ENCODE peak calls at places on chromosome 17, in four cellular contexts. S is fibroblast of lung, W is left ventricle myocardium inferior, E is iPS DF 6.9. K is an unnamed sample.
A peak's percentile ranks its signal among the peaks of the same experiment; 100 is the strongest.

GRCh38 chr17:58813712-58814111 is 58.1 kb downstream of the PPM1E start:
- DNase-seq in W (no peak), E (no peak), S (no peak), K (no peak)

GRCh38 chr17:20203021-20203420 is 193.9 kb downstream of the SPECC1 start:
- DNase-seq in E (no peak), S (no peak), W (no peak), K (no peak)

GRCh38 chr17:9544221-9544620 is 31.4 kb downstream of the STX8 start:
- DNase-seq in S (no peak), W (no peak), E (no peak), K (no peak)

GRCh38 chr17:70071620-70072019 is 3.4 kb upstream of the KCNJ16 start:
- DNase-seq in W (no peak), E (no peak), S (no peak), K (no peak)

GRCh38 chr17:49687878-49688491 is 10.1 kb upstream of the SPOP start:
- DNase-seq in W (no peak), E (no peak), S (peak; percentile 26), K (no peak)

GRCh38 chr17:40369923-40370322 is 5.4 kb upstream of the GJD3 start:
- DNase-seq in S (no peak), E (no peak), W (no peak), K (no peak)

GRCh38 chr17:61583242-61583641 is 7.8 kb downstream of the NACA2 start:
- DNase-seq in S (peak; percentile 77), W (no peak), E (no peak), K (no peak)

GRCh38 chr17:58306131-58306951 is 22.3 kb downstream of the TSPOAP1 start:
- DNase-seq in S (no peak), W (no peak), E (no peak), K (peak; percentile 6)

GRCh38 chr17:7389924-7390910 is 4.1 kb downstream of the PLSCR3 start:
- DNase-seq in S (no peak), E (no peak), W (no peak), K (no peak)

GRCh38 chr17:63534816-63535455 is 11.8 kb downstream of the KCNH6 start:
- DNase-seq in W (no peak), S (no peak), E (no peak), K (no peak)

GRCh38 chr17:54903375-54903774 is 2.7 kb downstream of the TOM1L1 start:
- DNase-seq in W (peak; percentile 48), S (peak; percentile 8), E (no peak), K (peak; percentile 58)

GRCh38 chr17:42535400-42536047 is 517 bp upstream of the NAGLU start:
- DNase-seq in W (no peak), E (no peak), S (no peak), K (no peak)

GRCh38 chr17:49987681-49988441 is 7.2 kb downstream of the DLX3 start:
- DNase-seq in W (no peak), E (no peak), S (no peak), K (no peak)

GRCh38 chr17:64615025-64615677 is 47.0 kb downstream of the SMURF2 start:
- DNase-seq in E (no peak), W (no peak), S (peak; percentile 69), K (no peak)

GRCh38 chr17:29243792-29244191 is 2.9 kb upstream of the CRYBA1 start:
- DNase-seq in E (no peak), S (peak; percentile 37), W (no peak), K (peak; percentile 39)

GRCh38 chr17:13601776-13602551 is at the start of gene HS3ST3A1:
- DNase-seq in W (peak; percentile 33), E (peak; percentile 61), S (peak; percentile 87), K (peak; percentile 80)

GRCh38 chr17:9874722-9875121 is 30.3 kb downstream of the RCVRN start:
- DNase-seq in W (no peak), E (no peak), S (no peak), K (no peak)

GRCh38 chr17:74903034-74903433 is 9.6 kb upstream of the FADS6 start:
- DNase-seq in S (no peak), E (no peak), W (no peak), K (no peak)

GRCh38 chr17:6084226-6085161 is 14.3 kb downstream of the WSCD1 start:
- DNase-seq in W (no peak), E (no peak), S (peak; percentile 14), K (no peak)

GRCh38 chr17:78305801-78306200 is 54.1 kb downstream of the SOCS3 start:
- DNase-seq in E (no peak), S (no peak), W (no peak), K (no peak)

GRCh38 chr17:78306913-78307312 is 53.0 kb downstream of the SOCS3 start:
- DNase-seq in E (no peak), S (no peak), W (no peak), K (no peak)

GRCh38 chr17:78302478-78302877 is 57.4 kb downstream of the SOCS3 start:
- DNase-seq in W (no peak), S (no peak), E (no peak), K (no peak)

GRCh38 chr17:78304549-78305037 is 55.3 kb downstream of the SOCS3 start:
- DNase-seq in S (no peak), W (peak; percentile 73), E (no peak), K (peak; percentile 64)

GRCh38 chr17:78307887-78308633 is 51.8 kb downstream of the SOCS3 start:
- DNase-seq in S (no peak), E (no peak), W (no peak), K (peak; percentile 38)
- H3K27ac ChIP-seq in S (no peak overlapping the region), E (no peak overlapping the region), W (no peak overlapping the region), K (no peak overlapping the region)

DNA sequence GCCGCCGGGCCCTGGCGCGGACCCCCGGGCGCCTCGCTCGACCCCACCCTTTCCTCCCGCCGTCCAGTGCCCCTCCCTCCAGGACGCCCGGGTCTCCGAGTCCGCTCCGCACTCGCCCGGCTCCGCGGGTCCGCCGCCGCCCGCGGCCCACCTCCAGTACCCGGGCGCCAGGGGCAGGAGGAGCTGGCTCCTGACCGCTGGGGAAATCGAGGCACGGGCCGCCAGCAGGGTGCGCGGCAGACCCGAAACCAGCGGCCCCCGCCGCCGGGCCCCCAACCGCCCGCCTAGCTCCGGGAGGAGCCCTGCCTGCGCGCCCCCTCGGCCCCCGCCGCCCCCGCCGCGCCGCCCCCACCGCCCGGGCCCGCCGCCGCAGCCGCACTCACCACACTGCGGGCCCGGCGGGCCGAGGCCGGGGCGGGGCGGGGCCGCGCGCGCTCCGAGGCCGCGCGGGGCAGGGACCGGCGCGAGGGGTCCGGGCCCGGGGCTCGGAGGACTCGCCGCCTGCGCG is 336 bp downstream of the MAFG start:
- DNase-seq in W (peak; percentile 29), S (no peak), E (no peak), K (no peak)
- H3K27ac ChIP-seq in W (peak overlapping the region; percentile 91), S (peak overlapping the region; percentile 92), E (no peak overlapping the region), K (peak overlapping the region; percentile 85)

DNA sequence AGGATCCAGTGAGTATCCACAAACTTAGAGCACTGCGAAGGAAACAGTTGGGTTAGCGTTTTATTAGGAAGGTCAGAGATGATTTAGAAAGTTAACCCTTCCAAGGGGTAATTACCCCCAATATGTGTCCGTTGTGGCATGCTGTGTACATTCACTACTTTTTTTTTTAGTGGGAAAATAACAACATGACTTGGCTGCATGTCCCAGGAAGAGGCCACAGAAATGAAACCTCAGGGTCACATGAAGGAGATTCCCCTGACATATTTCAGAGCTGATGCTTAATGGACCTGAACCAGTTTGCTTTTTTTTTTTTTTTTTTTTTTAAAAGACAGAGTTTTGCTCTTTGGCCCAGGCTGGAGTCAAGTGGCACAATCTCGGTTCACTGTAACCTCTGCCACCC is 167.5 kb downstream of the PRKCA start:
- DNase-seq in W (no peak), E (no peak), S (no peak), K (no peak)
- H3K27ac ChIP-seq in W (no peak overlapping the region), E (no peak overlapping the region), S (no peak overlapping the region), K (no peak overlapping the region)

DNA sequence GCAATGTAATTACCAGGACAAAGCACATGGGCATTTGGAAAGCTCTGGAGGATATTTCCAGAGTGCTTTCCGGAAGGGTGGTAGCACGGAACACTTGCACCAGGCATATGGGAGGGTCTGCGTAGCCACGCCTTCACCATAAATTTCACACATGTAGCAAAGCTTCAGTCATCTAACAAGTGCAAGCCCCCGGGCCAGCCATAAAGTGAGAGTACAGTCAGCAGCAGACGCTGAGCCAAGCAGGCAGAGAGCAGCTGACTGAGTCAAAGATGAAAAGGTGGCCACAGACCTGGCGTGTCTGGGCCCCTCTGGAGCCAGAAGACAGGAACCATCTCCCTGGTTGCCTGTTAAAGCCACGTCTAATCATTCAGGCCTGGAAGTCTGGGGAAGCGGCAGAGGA is 130.7 kb downstream of the SEC14L1 start:
- DNase-seq in S (no peak), E (no peak), W (no peak), K (no peak)
- H3K27ac ChIP-seq in S (no peak overlapping the region), E (no peak overlapping the region), W (no peak overlapping the region), K (no peak overlapping the region)

GRCh38 chr17:81202318-81202717 is 20.4 kb downstream of the CEP131 start:
- DNase-seq in S (no peak), W (no peak), E (no peak), K (no peak)
- H3K27ac ChIP-seq in S (no peak overlapping the region), W (no peak overlapping the region), E (no peak overlapping the region), K (no peak overlapping the region)